ENCODE peak calls at places on chromosomes 4 and X, in five cellular contexts. S is aorta, B is AG04449, T is GM13977, A is smooth muscle cell of the brain vasculature. I is an unnamed sample.

GRCh38 chrX:43973249-43973672 is at the start of gene NDP:
- DNase-seq in S (no peak), B (no peak), T (no peak), A (no peak), I (no peak)

GRCh38 chr4:97786306-97786920 is 356.9 kb downstream of the STPG2 start:
- DNase-seq in S (no peak), B (no peak), T (no peak), A (no peak), I (no peak)

GRCh38 chr4:143458966-143459365 is 54.5 kb upstream of the SMARCA5 start:
- DNase-seq in S (no peak), B (no peak), T (no peak), A (no peak), I (no peak)

GRCh38 chrX:123590842-123591491 is 141.9 kb downstream of the THOC2 start:
- DNase-seq in S (no peak), B (no peak), T (no peak), A (no peak), I (no peak)

GRCh38 chrX:54865208-54865607 is 55.4 kb upstream of the TRO start:
- DNase-seq in S (no peak), B (no peak), T (no peak), A (no peak), I (no peak)

GRCh38 chr4:25299476-25300203 is 12.9 kb upstream of the ZCCHC4 start:
- DNase-seq in S (no peak), B (no peak), T (no peak), A (no peak), I (no peak)

GRCh38 chr4:110449947-110450346 is 26.0 kb upstream of the ENPEP start:
- DNase-seq in S (no peak), B (no peak), T (no peak), A (no peak), I (no peak)

GRCh38 chr4:71814433-71814832 is 30.6 kb upstream of the GC start:
- DNase-seq in S (no peak), B (no peak), T (no peak), A (no peak), I (no peak)

GRCh38 chr4:71074452-71075299 is 81.2 kb downstream of the DCK start:
- DNase-seq in S (no peak), B (no peak), T (no peak), A (peak), I (no peak)

GRCh38 chr4:72767903-72768817 is 199.1 kb upstream of the ADAMTS3 start:
- DNase-seq in S (no peak), B (no peak), T (no peak), A (peak), I (no peak)

GRCh38 chr4:176883108-176883550 is 90.4 kb upstream of the VEGFC start:
- DNase-seq in S (no peak), B (no peak), T (no peak), A (no peak), I (no peak)

GRCh38 chr4:170089743-170090666 is at the start of gene AADAT:
- DNase-seq in S (peak), B (no peak), T (peak), A (no peak), I (peak)

GRCh38 chr4:21763865-21764264 is 184.7 kb downstream of the KCNIP4 start:
- DNase-seq in S (no peak), B (no peak), T (no peak), A (no peak), I (no peak)

GRCh38 chrX:129115104-129115503 is 408.2 kb downstream of the SMARCA1 start:
- DNase-seq in S (no peak), B (no peak), T (peak), A (no peak), I (no peak)

GRCh38 chrX:47311857-47312774 is 58.3 kb upstream of the ZNF157 start:
- DNase-seq in S (no peak), B (peak), T (peak), A (peak), I (no peak)

GRCh38 chrX:104864296-104864695 is 298.3 kb downstream of the IL1RAPL2 start:
- DNase-seq in S (no peak), B (no peak), T (no peak), A (no peak), I (no peak)

GRCh38 chr4:15665738-15666365 is 10.7 kb upstream of the FBXL5 start:
- DNase-seq in S (no peak), B (no peak), T (no peak), A (no peak), I (no peak)

GRCh38 chr4:46586566-46586965 is 196.6 kb upstream of the GABRA2 start:
- DNase-seq in S (no peak), B (no peak), T (no peak), A (no peak), I (no peak)

GRCh38 chr4:42596918-42597317 is 60.0 kb downstream of the ATP8A1 start:
- DNase-seq in S (no peak), B (no peak), T (no peak), A (no peak), I (no peak)